ENCODE peak calls at places on chromosome X, in nine cellular contexts. K is WERI-Rb-1; C is heart right ventricle; L is MM.1S; E is heart left ventricle; Z is gastrocnemius medialis; X is cardiac muscle cell; D is CD8-positive, alpha-beta T cell; A is HL-60. V is an unnamed sample.

GRCh38 chrX:110944323-110944761 is 148.7 kb upstream of the CHRDL1 start:
- DNase-seq in K (no peak), L (no peak), Z (no peak), D (no peak), E (no peak), A (no peak), X (no peak), C (no peak), V (no peak)

GRCh38 chrX:124223524-124223923 is 108.9 kb upstream of the TEX13D start:
- DNase-seq in X (no peak), L (no peak), K (no peak), E (no peak), Z (no peak), A (no peak), D (no peak), C (no peak), V (no peak)

GRCh38 chrX:30713061-30713525 is 59.9 kb downstream of the GK start:
- DNase-seq in A (peak; percentile 7), E (peak; percentile 40), K (peak; percentile 62), X (peak; percentile 79), D (peak; percentile 7), Z (no peak), L (peak; percentile 83), C (no peak), V (peak; percentile 45)

GRCh38 chrX:125203737-125204578 is 115.7 kb upstream of the TEX13C start:
- DNase-seq in Z (peak; percentile 19), A (no peak), D (no peak), X (no peak), K (no peak), E (peak; percentile 33), C (peak; percentile 17), L (peak; percentile 7), V (peak; percentile 74)

GRCh38 chrX:104712515-104712914 is 146.5 kb downstream of the IL1RAPL2 start:
- DNase-seq in K (no peak), Z (no peak), A (no peak), L (no peak), E (no peak), D (no peak), C (no peak), X (no peak), V (no peak)

GRCh38 chrX:13506574-13506973 is 62.8 kb upstream of the EGFL6 start:
- DNase-seq in D (peak; percentile 13), C (peak; percentile 18), A (no peak), E (peak; percentile 35), X (peak; percentile 68), K (peak; percentile 37), L (peak; percentile 34), Z (no peak), V (no peak)

GRCh38 chrX:57528670-57529255 is 63.0 kb upstream of the ZXDB start:
- DNase-seq in K (no peak), D (no peak), Z (no peak), E (no peak), L (peak; percentile 57), A (no peak), X (no peak), C (no peak), V (no peak)

GRCh38 chrX:119488749-119489148 is 20.5 kb downstream of the SLC25A5 start:
- DNase-seq in D (no peak), E (peak; percentile 55), A (no peak), K (peak; percentile 52), L (peak; percentile 53), Z (no peak), C (no peak), X (peak; percentile 65), V (no peak)

GRCh38 chrX:104565791-104566687 is at the start of gene IL1RAPL2:
- DNase-seq in E (peak; percentile 45), D (no peak), A (no peak), X (peak; percentile 13), Z (no peak), L (peak; percentile 51), K (peak; percentile 38), C (peak; percentile 16), V (no peak)

GRCh38 chrX:115047181-115047580 is 29.8 kb upstream of the IL13RA2 start:
- DNase-seq in C (no peak), K (no peak), X (no peak), L (no peak), E (no peak), A (no peak), Z (no peak), D (no peak), V (no peak)

GRCh38 chrX:109347618-109348017 is 134.3 kb downstream of the GUCY2F start:
- DNase-seq in X (peak; percentile 86), K (no peak), D (no peak), Z (no peak), E (no peak), L (no peak), C (no peak), A (no peak), V (no peak)

GRCh38 chrX:119155416-119156035 is 27.9 kb upstream of the KIAA1210 start:
- DNase-seq in A (no peak), E (no peak), X (peak; percentile 81), C (no peak), L (no peak), D (no peak), Z (no peak), K (no peak), V (no peak)

GRCh38 chrX:53288173-53288572 is 6.8 kb upstream of the IQSEC2 start:
- DNase-seq in X (peak; percentile 51), K (no peak), Z (peak; percentile 81), E (peak; percentile 80), D (no peak), C (peak; percentile 62), A (no peak), L (no peak), V (peak; percentile 65)

GRCh38 chrX:97401586-97402101 is 517.9 kb downstream of the RPA4 start:
- DNase-seq in L (no peak), C (no peak), Z (no peak), A (no peak), K (no peak), E (no peak), X (no peak), D (no peak), V (no peak)

GRCh38 chrX:19647731-19648588 is 132.7 kb upstream of the MAP3K15 start:
- DNase-seq in E (no peak), X (no peak), A (no peak), L (no peak), C (no peak), Z (no peak), D (no peak), K (no peak), V (no peak)

GRCh38 chrX:46268429-46268828 is 276.8 kb downstream of the ZNF674 start:
- DNase-seq in K (no peak), A (no peak), X (peak; percentile 25), Z (no peak), D (no peak), C (no peak), L (no peak), E (no peak), V (no peak)

GRCh38 chrX:110964761-110965160 is 131.2 kb upstream of the PAK3 start:
- DNase-seq in K (no peak), D (no peak), C (no peak), A (no peak), Z (no peak), E (no peak), L (no peak), X (no peak), V (no peak)

GRCh38 chrX:50905334-50905733 is 5.2 kb upstream of the BMP15 start:
- DNase-seq in L (no peak), E (no peak), K (no peak), C (no peak), Z (no peak), A (no peak), D (no peak), X (peak; percentile 2), V (no peak)

DNA sequence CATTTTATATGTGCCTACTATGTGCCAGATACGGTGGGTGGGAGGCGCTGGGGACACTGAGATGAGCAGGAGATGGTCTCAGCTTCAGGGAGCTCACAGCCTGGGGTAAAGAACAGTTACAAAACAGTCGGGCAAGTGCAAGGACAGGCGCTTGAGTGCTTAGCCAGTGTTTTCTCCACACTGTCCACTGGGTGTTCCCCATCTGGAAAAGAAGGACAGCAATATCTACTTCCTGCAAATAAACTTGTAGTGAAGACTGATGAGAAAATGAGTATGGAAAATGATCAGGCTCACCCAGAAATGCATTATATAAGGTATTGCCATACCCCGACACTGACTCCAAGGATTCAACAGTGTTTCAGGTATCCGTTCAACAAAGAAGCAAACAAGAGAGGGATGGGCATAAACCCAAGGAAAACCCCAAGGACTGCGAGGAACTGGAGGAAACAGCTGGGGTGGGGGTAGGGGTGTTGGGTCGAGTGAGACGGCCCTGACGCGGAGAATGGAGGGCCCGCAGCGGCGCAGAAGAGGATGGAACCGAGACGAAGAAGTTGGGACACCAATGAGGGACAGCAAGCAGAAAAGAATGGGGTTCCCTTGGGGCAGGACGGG is 805 bp downstream of the TMEM185A start:
- DNase-seq in A (no peak), K (no peak), Z (peak; percentile 23), E (no peak), D (no peak), X (peak; percentile 58), C (no peak), L (no peak), V (no peak)
- H3K27ac ChIP-seq in A (peak overlapping the region; percentile 40), K (no peak overlapping the region), Z (peak overlapping the region; percentile 82), E (peak overlapping the region; percentile 82), D (peak overlapping the region; percentile 53), X (peak overlapping the region; percentile 85), C (peak overlapping the region; percentile 81), L (no peak overlapping the region), V (peak overlapping the region; percentile 72)

GRCh38 chrX:40864972-40865371 is 129.6 kb upstream of the MED14 start:
- DNase-seq in D (no peak), X (peak; percentile 23), K (no peak), L (no peak), C (no peak), A (no peak), Z (peak; percentile 18), E (no peak), V (no peak)
- H3K4me3 ChIP-seq in D (no peak overlapping the region), X (no peak overlapping the region), K (no peak overlapping the region), L (no peak overlapping the region), C (no peak overlapping the region), A (no peak overlapping the region), Z (no peak overlapping the region), E (no peak overlapping the region), V (no peak overlapping the region)

DNA sequence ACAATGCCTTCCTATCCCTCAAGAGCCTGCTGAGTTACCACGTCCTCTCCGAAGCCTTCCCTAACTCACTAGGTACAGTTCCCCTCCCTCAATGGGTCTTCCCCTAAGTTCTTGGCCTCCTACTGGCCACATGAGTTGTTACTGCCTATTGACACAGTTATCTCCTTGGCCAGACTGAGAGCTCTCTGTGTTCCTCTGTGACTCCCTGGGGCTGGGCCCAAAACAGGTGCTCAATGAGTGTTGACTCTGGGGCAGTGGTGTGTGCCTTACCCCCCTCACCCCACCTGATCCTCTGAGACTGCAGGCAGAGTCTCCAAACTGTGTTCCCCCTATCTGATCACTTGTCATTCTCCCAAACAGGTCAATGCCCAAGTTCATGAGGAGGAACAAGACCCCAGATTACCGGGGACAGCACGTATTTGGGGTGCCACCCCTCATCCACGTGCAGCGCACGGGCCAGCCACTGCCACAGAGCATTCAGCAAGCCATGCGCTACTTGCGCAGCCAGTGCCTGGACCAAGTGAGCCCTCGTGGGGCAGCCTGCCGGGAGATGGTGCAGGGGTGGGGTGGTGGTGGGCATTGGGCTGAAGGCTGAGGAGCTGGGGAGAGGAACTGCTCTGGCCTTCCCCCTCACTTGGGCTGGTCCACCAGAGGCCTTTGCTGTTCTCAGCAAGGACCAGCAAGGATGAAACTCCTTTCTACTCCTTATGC is 72.6 kb downstream of the STARD8 start:
- DNase-seq in C (no peak), Z (no peak), L (peak; percentile 6), K (no peak), D (no peak), X (no peak), A (no peak), E (no peak), V (no peak)
- TF ChIP-seq CTCF in C (no peak), Z (no peak), L (no peak), K (peak; percentile 44), D (no peak), X (peak; percentile 22), A (no peak), E (no peak), V (no peak)

GRCh38 chrX:3262906-3263305 is 83.5 kb downstream of the MXRA5 start:
- DNase-seq in D (no peak), L (no peak), Z (no peak), C (no peak), K (no peak), E (no peak), A (no peak), X (peak; percentile 81), V (no peak)
- H3K27ac ChIP-seq in D (no peak overlapping the region), L (no peak overlapping the region), Z (no peak overlapping the region), C (no peak overlapping the region), K (no peak overlapping the region), E (no peak overlapping the region), A (no peak overlapping the region), X (no peak overlapping the region), V (no peak overlapping the region)

V was measured in tibial artery.